ENCODE peak calls at places on chromosomes 2 and 18, in seven cellular contexts. One of them, this sample, is unnamed.

GRCh38 chr2:65554765-65555561 is 122.6 kb upstream of the SPRED2 start:
- DNase-seq in hepatocyte: no peak
- DNase-seq in WTC11: no peak
- DNase-seq in foreskin fibroblast: peak; percentile 41
- DNase-seq in adrenal gland: no peak
- DNase-seq in GM06990: peak; percentile 59
- DNase-seq in body of pancreas: no peak
- DNase-seq in this sample: no peak

GRCh38 chr2:43180901-43181300 is 45.5 kb downstream of the ZFP36L2 start:
- DNase-seq in foreskin fibroblast: no peak
- DNase-seq in hepatocyte: no peak
- DNase-seq in adrenal gland: no peak
- DNase-seq in body of pancreas: no peak
- DNase-seq in GM06990: no peak
- DNase-seq in WTC11: no peak
- DNase-seq in this sample: no peak

GRCh38 chr2:216653931-216654365 is 20.7 kb downstream of the IGFBP2 start:
- DNase-seq in adrenal gland: no peak
- DNase-seq in foreskin fibroblast: peak; percentile 43
- DNase-seq in WTC11: no peak
- DNase-seq in GM06990: no peak
- DNase-seq in body of pancreas: no peak
- DNase-seq in hepatocyte: peak; percentile 56
- DNase-seq in this sample: no peak

GRCh38 chr2:127415593-127416485 is 2.4 kb upstream of the PROC start:
- DNase-seq in GM06990: peak; percentile 79
- DNase-seq in adrenal gland: peak; percentile 82
- DNase-seq in WTC11: peak; percentile 90
- DNase-seq in hepatocyte: peak; percentile 92
- DNase-seq in foreskin fibroblast: no peak
- DNase-seq in body of pancreas: peak; percentile 86
- DNase-seq in this sample: peak; percentile 80

GRCh38 chr18:44969214-44969842 is 288.6 kb downstream of the SETBP1 start:
- DNase-seq in WTC11: no peak
- DNase-seq in body of pancreas: no peak
- DNase-seq in foreskin fibroblast: no peak
- DNase-seq in GM06990: no peak
- DNase-seq in hepatocyte: no peak
- DNase-seq in adrenal gland: no peak
- DNase-seq in this sample: no peak

GRCh38 chr2:194819367-194819766 is 837.7 kb upstream of the SLC39A10 start:
- DNase-seq in foreskin fibroblast: no peak
- DNase-seq in hepatocyte: no peak
- DNase-seq in body of pancreas: no peak
- DNase-seq in adrenal gland: no peak
- DNase-seq in WTC11: no peak
- DNase-seq in GM06990: no peak
- DNase-seq in this sample: no peak

GRCh38 chr2:144780983-144781382 is 261.1 kb upstream of the ZEB2 start:
- DNase-seq in hepatocyte: no peak
- DNase-seq in body of pancreas: no peak
- DNase-seq in WTC11: no peak
- DNase-seq in adrenal gland: no peak
- DNase-seq in GM06990: no peak
- DNase-seq in foreskin fibroblast: peak; percentile 60
- DNase-seq in this sample: no peak

GRCh38 chr18:56168049-56168781 is 470.2 kb downstream of the TXNL1 start:
- DNase-seq in adrenal gland: peak; percentile 32
- DNase-seq in WTC11: no peak
- DNase-seq in body of pancreas: peak; percentile 40
- DNase-seq in GM06990: no peak
- DNase-seq in hepatocyte: peak; percentile 58
- DNase-seq in foreskin fibroblast: peak; percentile 33
- DNase-seq in this sample: no peak

GRCh38 chr2:189253841-189254240 is 74.3 kb upstream of the COL5A2 start:
- DNase-seq in WTC11: no peak
- DNase-seq in body of pancreas: no peak
- DNase-seq in adrenal gland: no peak
- DNase-seq in foreskin fibroblast: peak; percentile 34
- DNase-seq in GM06990: no peak
- DNase-seq in hepatocyte: no peak
- DNase-seq in this sample: no peak

GRCh38 chr2:238497610-238498005 is 70.9 kb downstream of the ASB1 start:
- DNase-seq in adrenal gland: no peak
- DNase-seq in body of pancreas: no peak
- DNase-seq in WTC11: no peak
- DNase-seq in foreskin fibroblast: no peak
- DNase-seq in hepatocyte: no peak
- DNase-seq in GM06990: no peak
- DNase-seq in this sample: no peak

GRCh38 chr2:217316743-217317142 is 456.9 kb upstream of the TNP1 start:
- DNase-seq in WTC11: no peak
- DNase-seq in GM06990: peak; percentile 30
- DNase-seq in adrenal gland: no peak
- DNase-seq in hepatocyte: no peak
- DNase-seq in body of pancreas: no peak
- DNase-seq in foreskin fibroblast: no peak
- DNase-seq in this sample: no peak

GRCh38 chr2:75560022-75560767 is 544 bp downstream of the EVA1A start:
- DNase-seq in adrenal gland: no peak
- DNase-seq in foreskin fibroblast: peak; percentile 28
- DNase-seq in hepatocyte: peak; percentile 45
- DNase-seq in body of pancreas: peak; percentile 73
- DNase-seq in GM06990: no peak
- DNase-seq in WTC11: peak; percentile 55
- DNase-seq in this sample: no peak

GRCh38 chr2:69643602-69644505 is at the start of gene AAK1:
- DNase-seq in adrenal gland: peak; percentile 92
- DNase-seq in GM06990: peak; percentile 95
- DNase-seq in foreskin fibroblast: peak; percentile 86
- DNase-seq in hepatocyte: peak; percentile 95
- DNase-seq in WTC11: peak; percentile 81
- DNase-seq in body of pancreas: peak; percentile 91
- DNase-seq in this sample: peak; percentile 92

GRCh38 chr2:74984947-74985637 is 26.6 kb downstream of the POLE4 start:
- DNase-seq in adrenal gland: no peak
- DNase-seq in GM06990: no peak
- DNase-seq in WTC11: no peak
- DNase-seq in foreskin fibroblast: no peak
- DNase-seq in hepatocyte: no peak
- DNase-seq in body of pancreas: no peak
- DNase-seq in this sample: no peak

GRCh38 chr18:29083545-29083944 is 906.6 kb upstream of the CDH2 start:
- DNase-seq in adrenal gland: no peak
- DNase-seq in foreskin fibroblast: no peak
- DNase-seq in body of pancreas: no peak
- DNase-seq in hepatocyte: no peak
- DNase-seq in WTC11: no peak
- DNase-seq in GM06990: no peak
- DNase-seq in this sample: no peak

GRCh38 chr2:102082591-102083586 is 59.7 kb upstream of the IL1R1 start:
- DNase-seq in WTC11: no peak
- DNase-seq in hepatocyte: peak; percentile 53
- DNase-seq in adrenal gland: no peak
- DNase-seq in GM06990: peak; percentile 66
- DNase-seq in body of pancreas: peak; percentile 75
- DNase-seq in foreskin fibroblast: peak; percentile 90
- DNase-seq in this sample: no peak

GRCh38 chr2:43340945-43341356 is 114.5 kb upstream of the ZFP36L2 start:
- DNase-seq in body of pancreas: no peak
- DNase-seq in foreskin fibroblast: peak; percentile 38
- DNase-seq in GM06990: no peak
- DNase-seq in hepatocyte: no peak
- DNase-seq in WTC11: no peak
- DNase-seq in adrenal gland: no peak
- DNase-seq in this sample: no peak

GRCh38 chr2:127574656-127575055 is 39.2 kb downstream of the MYO7B start:
- DNase-seq in hepatocyte: no peak
- DNase-seq in adrenal gland: no peak
- DNase-seq in WTC11: no peak
- DNase-seq in body of pancreas: no peak
- DNase-seq in foreskin fibroblast: no peak
- DNase-seq in GM06990: no peak
- DNase-seq in this sample: no peak

GRCh38 chr2:189633392-189633811 is 27.9 kb upstream of the ASNSD1 start:
- DNase-seq in WTC11: no peak
- DNase-seq in GM06990: no peak
- DNase-seq in hepatocyte: no peak
- DNase-seq in body of pancreas: no peak
- DNase-seq in adrenal gland: peak; percentile 36
- DNase-seq in foreskin fibroblast: no peak
- DNase-seq in this sample: no peak

GRCh38 chr2:60518567-60518966 is 34.9 kb downstream of the BCL11A start:
- DNase-seq in body of pancreas: no peak
- DNase-seq in hepatocyte: no peak
- DNase-seq in WTC11: no peak
- DNase-seq in GM06990: no peak
- DNase-seq in foreskin fibroblast: no peak
- DNase-seq in adrenal gland: no peak
- DNase-seq in this sample: no peak

GRCh38 chr2:39728941-39729351 is 50.1 kb downstream of the THUMPD2 start:
- DNase-seq in WTC11: peak; percentile 63
- DNase-seq in hepatocyte: peak; percentile 48
- DNase-seq in GM06990: no peak
- DNase-seq in adrenal gland: peak; percentile 37
- DNase-seq in foreskin fibroblast: peak; percentile 21
- DNase-seq in body of pancreas: peak; percentile 42
- DNase-seq in this sample: peak; percentile 72
- TF ChIP-seq CTCF in WTC11: peak; percentile 84
- TF ChIP-seq CTCF in hepatocyte: peak; percentile 49
- TF ChIP-seq CTCF in GM06990: peak; percentile 78
- TF ChIP-seq CTCF in adrenal gland: peak; percentile 59
- TF ChIP-seq CTCF in foreskin fibroblast: peak; percentile 77
- TF ChIP-seq CTCF in body of pancreas: peak; percentile 7
- TF ChIP-seq CTCF in this sample: peak; percentile 82

GRCh38 chr18:51279367-51279984 is 82.0 kb upstream of the MEX3C start:
- DNase-seq in GM06990: peak; percentile 34
- DNase-seq in body of pancreas: no peak
- DNase-seq in adrenal gland: peak; percentile 42
- DNase-seq in WTC11: no peak
- DNase-seq in foreskin fibroblast: no peak
- DNase-seq in hepatocyte: peak; percentile 44
- DNase-seq in this sample: no peak

GRCh38 chr18:51275712-51276473 is 78.4 kb upstream of the MEX3C start:
- DNase-seq in hepatocyte: peak; percentile 44
- DNase-seq in GM06990: no peak
- DNase-seq in WTC11: no peak
- DNase-seq in body of pancreas: peak; percentile 6
- DNase-seq in foreskin fibroblast: no peak
- DNase-seq in adrenal gland: peak; percentile 38
- DNase-seq in this sample: no peak

GRCh38 chr18:51273435-51273834 is 76.0 kb upstream of the MEX3C start:
- DNase-seq in hepatocyte: peak; percentile 28
- DNase-seq in body of pancreas: no peak
- DNase-seq in adrenal gland: no peak
- DNase-seq in WTC11: no peak
- DNase-seq in foreskin fibroblast: no peak
- DNase-seq in GM06990: no peak
- DNase-seq in this sample: no peak

GRCh38 chr18:51278045-51278649 is 80.7 kb upstream of the MEX3C start:
- DNase-seq in foreskin fibroblast: no peak
- DNase-seq in WTC11: peak; percentile 83
- DNase-seq in body of pancreas: peak; percentile 59
- DNase-seq in adrenal gland: peak; percentile 34
- DNase-seq in GM06990: no peak
- DNase-seq in hepatocyte: peak; percentile 26
- DNase-seq in this sample: peak; percentile 70
- TF ChIP-seq CTCF in foreskin fibroblast: peak; percentile 15
- TF ChIP-seq CTCF in WTC11: peak; percentile 68
- TF ChIP-seq CTCF in body of pancreas: no peak
- TF ChIP-seq CTCF in adrenal gland: no peak
- TF ChIP-seq CTCF in GM06990: peak; percentile 74
- TF ChIP-seq CTCF in hepatocyte: peak; percentile 36
- TF ChIP-seq CTCF in this sample: peak; percentile 78

DNA sequence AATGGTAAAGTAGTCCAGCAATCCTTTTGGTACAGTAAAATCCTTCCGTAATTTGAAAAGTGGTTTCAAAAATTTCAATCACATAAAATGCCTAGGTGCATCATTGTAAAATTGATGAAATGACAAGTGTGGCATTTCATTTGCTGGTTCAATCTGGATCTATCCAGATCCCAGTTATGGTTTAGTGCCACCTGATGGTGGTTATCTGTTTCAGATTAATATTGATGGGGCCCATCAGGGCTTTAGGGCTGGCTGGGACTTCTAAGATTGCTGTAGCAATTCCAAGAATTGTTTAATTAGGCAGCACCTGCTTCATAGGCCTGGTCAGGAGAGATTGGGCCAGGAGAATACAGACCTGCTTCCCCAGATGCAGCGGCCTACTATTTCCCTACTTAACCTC is 55.5 kb upstream of the PIK3C3 start:
- DNase-seq in foreskin fibroblast: no peak
- DNase-seq in GM06990: no peak
- DNase-seq in hepatocyte: no peak
- DNase-seq in adrenal gland: no peak
- DNase-seq in WTC11: no peak
- DNase-seq in body of pancreas: no peak
- DNase-seq in this sample: no peak
- TF ChIP-seq CTCF in foreskin fibroblast: no peak
- TF ChIP-seq CTCF in GM06990: peak; percentile 16
- TF ChIP-seq CTCF in hepatocyte: no peak
- TF ChIP-seq CTCF in adrenal gland: no peak
- TF ChIP-seq CTCF in WTC11: no peak
- TF ChIP-seq CTCF in body of pancreas: no peak
- TF ChIP-seq CTCF in this sample: no peak

GRCh38 chr2:18117592-18117991 is 239.1 kb downstream of the KCNS3 start:
- DNase-seq in hepatocyte: peak; percentile 34
- DNase-seq in GM06990: no peak
- DNase-seq in body of pancreas: peak; percentile 10
- DNase-seq in WTC11: peak; percentile 61
- DNase-seq in adrenal gland: peak; percentile 24
- DNase-seq in foreskin fibroblast: peak; percentile 39
- DNase-seq in this sample: peak; percentile 33
- TF ChIP-seq CTCF in hepatocyte: peak; percentile 47
- TF ChIP-seq CTCF in GM06990: peak; percentile 52
- TF ChIP-seq CTCF in body of pancreas: no peak
- TF ChIP-seq CTCF in WTC11: peak; percentile 74
- TF ChIP-seq CTCF in adrenal gland: peak; percentile 47
- TF ChIP-seq CTCF in foreskin fibroblast: peak; percentile 85
- TF ChIP-seq CTCF in this sample: no peak

DNA sequence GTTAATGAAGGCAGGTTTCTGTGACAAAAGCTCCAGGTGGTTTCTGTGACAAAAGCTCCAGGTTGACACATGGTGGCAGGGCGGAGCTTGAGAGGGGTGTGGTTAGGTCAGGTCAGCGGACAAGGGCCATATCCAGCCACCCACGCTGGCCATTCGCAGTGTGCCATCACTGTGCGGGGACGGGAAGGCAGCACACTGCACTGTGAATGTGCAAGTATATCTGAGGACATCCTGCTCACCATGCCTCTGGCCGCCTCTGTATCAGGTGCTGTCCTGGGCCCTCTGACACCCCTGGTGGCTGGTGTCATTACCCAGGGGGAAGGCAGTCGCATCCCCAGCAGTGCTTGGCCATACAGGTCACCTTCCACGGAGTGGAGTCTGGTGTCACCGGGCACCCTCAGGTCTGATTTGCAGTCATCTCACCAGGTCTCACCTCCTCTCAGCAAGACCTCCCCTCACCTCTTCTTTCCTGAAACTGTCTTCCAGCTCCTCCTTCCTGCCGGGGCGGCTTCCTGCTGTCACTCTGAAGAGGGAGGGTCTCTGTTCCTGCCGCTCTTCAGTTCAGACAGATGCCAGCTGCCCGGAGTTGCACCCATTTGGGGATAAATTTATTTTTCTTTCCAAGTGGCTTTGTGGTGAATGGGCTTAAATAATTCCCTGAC is 34.9 kb downstream of the CTIF start:
- DNase-seq in hepatocyte: no peak
- DNase-seq in body of pancreas: no peak
- DNase-seq in foreskin fibroblast: no peak
- DNase-seq in adrenal gland: no peak
- DNase-seq in GM06990: no peak
- DNase-seq in WTC11: peak; percentile 36
- DNase-seq in this sample: no peak
- TF ChIP-seq CTCF in hepatocyte: no peak
- TF ChIP-seq CTCF in body of pancreas: no peak
- TF ChIP-seq CTCF in foreskin fibroblast: no peak
- TF ChIP-seq CTCF in adrenal gland: no peak
- TF ChIP-seq CTCF in GM06990: no peak
- TF ChIP-seq CTCF in WTC11: no peak
- TF ChIP-seq CTCF in this sample: no peak

This sample was measured in glutamatergic neuron.